ENCODE peak calls at places on chromosomes 6 and 20, in six cellular contexts. A is colonic mucosa, O is lung, U is tibial nerve, R is cardiac muscle cell, L is HepG2. G is an unnamed sample. For H3K4me1, the result is how much of the 10 kb centered on the place peaks cover.

GRCh38 chr6:38215225-38215624 is 395.7 kb downstream of the ZFAND3 start:
- DNase-seq in U (no peak), L (no peak), A (no peak), R (no peak), O (no peak), G (no peak)

GRCh38 chr6:78324213-78324612 is 543.1 kb upstream of the IRAK1BP1 start:
- DNase-seq in A (no peak), U (no peak), O (no peak), L (no peak), R (no peak), G (no peak)

GRCh38 chr6:24644377-24644776 is 1.6 kb downstream of the KIAA0319 start:
- DNase-seq in L (no peak), A (no peak), O (no peak), R (no peak), U (no peak), G (no peak)

GRCh38 chr20:23180451-23180921 is 94.4 kb upstream of the CD93 start:
- DNase-seq in R (no peak), U (peak), A (no peak), O (no peak), L (no peak), G (no peak)

GRCh38 chr6:155177369-155177961 is 86.3 kb upstream of the CLDN20 start:
- DNase-seq in L (peak), R (peak), A (peak), U (no peak), O (no peak), G (no peak)

GRCh38 chr6:39029156-39030011 is 19.2 kb upstream of the GLP1R start:
- DNase-seq in R (peak), U (no peak), A (peak), O (no peak), L (peak), G (no peak)

GRCh38 chr6:148316308-148316707 is 26.3 kb upstream of the SASH1 start:
- DNase-seq in L (no peak), U (no peak), R (no peak), O (no peak), A (no peak), G (no peak)

GRCh38 chr6:126631343-126631742 is 291.4 kb downstream of the CENPW start:
- DNase-seq in O (no peak), U (no peak), L (no peak), R (peak), A (no peak), G (no peak)

GRCh38 chr6:109449789-109450673 is 5.5 kb downstream of the MICAL1 start:
- DNase-seq in O (peak), L (no peak), R (no peak), A (no peak), U (no peak), G (peak)

GRCh38 chr6:113414511-113414910 is 442.6 kb upstream of the MARCKS start:
- DNase-seq in O (no peak), U (no peak), A (peak), R (peak), L (peak), G (no peak)

GRCh38 chr20:9392892-9393857 is 121.2 kb upstream of the LAMP5 start:
- DNase-seq in U (peak), A (peak), L (peak), R (peak), O (peak), G (no peak)

GRCh38 chr6:166194885-166195860 is 27.5 kb upstream of the TBXT start:
- DNase-seq in U (no peak), L (no peak), O (no peak), R (no peak), A (no peak), G (no peak)

GRCh38 chr6:125818659-125819297 is 28.0 kb downstream of the NCOA7 start:
- DNase-seq in O (no peak), U (no peak), A (no peak), L (no peak), R (peak), G (no peak)

GRCh38 chr20:23072892-23073586 is 13.1 kb downstream of the CD93 start:
- DNase-seq in A (no peak), U (no peak), R (no peak), L (no peak), O (no peak), G (no peak)

GRCh38 chr6:35568967-35569606 is 56.4 kb upstream of the TULP1 start:
- DNase-seq in O (peak), R (peak), U (peak), A (peak), L (peak), G (no peak)

GRCh38 chr6:35044145-35044745 is 96.9 kb downstream of the TCP11 start:
- DNase-seq in U (no peak), L (no peak), R (peak), A (peak), O (peak), G (no peak)

GRCh38 chr6:106872044-106872443 is 102.5 kb downstream of the CD24 start:
- DNase-seq in O (no peak), R (no peak), L (no peak), U (no peak), A (no peak), G (no peak)

GRCh38 chr6:145954985-145955384 is 9.2 kb downstream of the SHPRH start:
- DNase-seq in U (no peak), R (no peak), A (no peak), L (no peak), O (no peak), G (no peak)

GRCh38 chr6:110949679-110950285 is 8.7 kb upstream of the GTF3C6 start:
- DNase-seq in L (no peak), U (no peak), O (no peak), A (no peak), R (peak), G (no peak)

GRCh38 chr6:44529506-44529905 is 142.0 kb downstream of the CDC5L start:
- DNase-seq in O (no peak), A (no peak), R (no peak), U (no peak), L (no peak), G (peak)

GRCh38 chr6:41040101-41040910 is 1.3 kb upstream of the UNC5CL start:
- DNase-seq in R (no peak), U (no peak), A (peak), O (peak), L (peak), G (no peak)

GRCh38 chr6:167349816-167350215 is 24.9 kb downstream of the TTLL2 start:
- DNase-seq in O (no peak), A (no peak), R (no peak), U (no peak), L (peak), G (no peak)

GRCh38 chr6:7138921-7139358 is 31.2 kb downstream of the RREB1 start:
- DNase-seq in U (no peak), L (peak), O (peak), A (peak), R (no peak), G (no peak)

GRCh38 chr20:56503911-56504310 is 20.6 kb upstream of the FAM209A start:
- DNase-seq in L (no peak), A (no peak), R (no peak), O (no peak), U (no peak), G (no peak)

GRCh38 chr6:76593668-76594067 is 521.2 kb upstream of the IMPG1 start:
- DNase-seq in R (no peak), U (no peak), O (no peak), L (no peak), A (no peak), G (no peak)

GRCh38 chr20:21240394-21240793 is 62.7 kb upstream of the XRN2 start:
- DNase-seq in O (no peak), R (no peak), L (no peak), A (no peak), U (no peak), G (no peak)

GRCh38 chr20:63314566-63315239 is 21.7 kb downstream of the COL20A1 start:
- DNase-seq in L (no peak), O (no peak), U (no peak), A (no peak), R (no peak), G (no peak)

GRCh38 chr20:63736893-63737689 is 627 bp downstream of the LIME1 start:
- DNase-seq in R (no peak), L (no peak), A (peak), U (no peak), O (no peak), G (no peak)

GRCh38 chr6:18263561-18264337 is 581 bp downstream of the DEK start:
- DNase-seq in R (peak), U (peak), A (peak), O (peak), L (no peak), G (no peak)

GRCh38 chr20:41509801-41510200 is 108.4 kb downstream of the CHD6 start:
- DNase-seq in U (no peak), A (peak), L (peak), O (no peak), R (peak), G (no peak)

GRCh38 chr6:89122625-89123024 is 4.8 kb upstream of the SRSF12 start:
- DNase-seq in A (no peak), L (peak), U (no peak), O (peak), R (peak), G (no peak)

GRCh38 chr20:3752386-3752759 is 15.2 kb downstream of the ADISSP start:
- DNase-seq in A (no peak), L (no peak), O (no peak), U (no peak), R (no peak), G (no peak)

GRCh38 chr6:84332139-84333034 is 104.9 kb upstream of the CEP162 start:
- DNase-seq in L (no peak), A (no peak), O (no peak), U (no peak), R (no peak), G (no peak)

GRCh38 chr20:53942121-53942816 is 128.1 kb downstream of the BCAS1 start:
- DNase-seq in O (no peak), L (no peak), U (no peak), R (no peak), A (no peak), G (peak)

DNA sequence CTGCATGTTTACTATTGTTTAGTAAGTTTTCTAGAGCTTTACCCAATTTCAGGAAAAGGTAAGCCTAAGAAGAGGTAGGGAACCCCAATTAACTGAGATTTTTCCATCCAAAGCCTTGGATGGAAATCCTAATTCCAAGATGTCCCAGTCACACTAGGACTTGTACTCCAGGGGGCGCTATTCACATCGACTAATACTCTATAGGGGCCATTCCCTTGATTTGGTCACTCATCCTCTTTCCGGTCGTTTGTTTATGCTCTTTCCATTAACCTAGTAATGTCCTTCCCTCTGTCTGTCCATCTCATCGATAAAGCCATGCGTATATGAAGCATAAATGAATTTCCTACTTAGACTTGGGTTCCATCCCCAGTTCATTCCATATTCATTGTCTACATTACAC is 80.8 kb upstream of the FUCA2 start:
- DNase-seq in A (no peak), R (no peak), U (no peak), L (peak), O (no peak), G (no peak)
- TF ChIP-seq CTCF in A (no peak), R (peak), U (no peak), L (peak), O (no peak), G (no peak)

DNA sequence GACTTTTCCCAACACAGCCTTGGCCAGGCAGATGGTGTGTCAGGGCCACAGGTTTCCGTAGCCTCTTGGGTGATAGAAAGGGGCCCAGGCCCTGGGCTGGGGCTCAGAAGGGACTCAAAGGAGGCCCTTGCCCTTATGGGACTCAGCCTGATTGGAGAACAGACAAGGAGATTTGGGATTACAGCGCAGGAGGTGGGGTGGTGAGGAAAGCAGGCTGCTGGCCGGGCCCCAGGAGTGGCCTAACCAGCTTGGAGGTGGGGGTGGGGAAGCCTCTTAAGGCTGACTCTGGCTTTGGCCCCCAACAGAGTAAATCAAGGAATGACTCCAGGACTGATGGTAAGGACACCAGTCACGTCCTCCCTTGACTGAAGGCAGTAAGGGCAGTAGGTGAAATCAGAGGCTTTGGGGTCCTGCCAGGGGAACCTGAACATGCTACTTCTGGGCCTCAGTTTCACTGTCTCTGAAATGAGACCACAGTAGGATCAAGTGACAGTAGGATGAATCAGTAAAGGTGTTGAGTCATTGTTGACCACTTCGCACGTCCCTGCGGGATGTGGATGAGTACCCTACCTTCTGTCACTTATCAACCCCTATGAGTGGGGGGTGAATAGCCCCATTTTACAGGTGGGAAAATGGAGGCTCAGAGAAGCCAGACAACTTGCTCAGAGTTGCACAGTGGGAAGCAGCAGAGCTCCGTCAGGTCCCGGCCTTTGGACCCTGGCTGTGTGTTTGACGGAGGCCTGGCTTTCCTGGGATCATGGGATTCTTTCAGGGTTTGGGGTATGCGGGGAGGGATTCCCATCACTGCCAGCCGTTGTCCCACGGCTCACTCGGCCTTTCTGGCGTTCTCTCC is 4.5 kb downstream of the SNAI1 start:
- DNase-seq in A (no peak), O (no peak), R (peak), L (no peak), U (no peak), G (no peak)
- H3K4me1 ChIP-seq in A (under half), O (under half), R (under half), L (half or more), U (half or more), G (half or more)

GRCh38 chr6:56767892-56768531 is 125.3 kb upstream of the DST start:
- DNase-seq in U (no peak), R (no peak), L (no peak), O (no peak), A (no peak), G (no peak)
- TF ChIP-seq CTCF in U (no peak), R (no peak), L (no peak), O (no peak), A (no peak), G (no peak)

GRCh38 chr6:30075987-30076311 is 380 bp upstream of the RNF39 start:
- DNase-seq in L (no peak), U (no peak), R (no peak), A (no peak), O (no peak), G (no peak)
- H3K4me1 ChIP-seq in L (under half), U (under half), R (under half), A (under half), O (under half), G (under half)

GRCh38 chr6:99333068-99333467 is 16.4 kb downstream of the FAXC start:
- DNase-seq in R (no peak), U (no peak), A (no peak), O (no peak), L (no peak), G (no peak)

GRCh38 chr6:99338188-99338587 is 11.3 kb downstream of the FAXC start:
- DNase-seq in U (no peak), A (no peak), O (no peak), R (no peak), L (no peak), G (no peak)

GRCh38 chr6:99331531-99331930 is 17.9 kb downstream of the FAXC start:
- DNase-seq in U (no peak), R (no peak), L (no peak), A (no peak), O (no peak), G (no peak)

GRCh38 chr6:99330159-99330558 is 19.3 kb downstream of the FAXC start:
- DNase-seq in U (no peak), A (peak), O (peak), L (peak), R (peak), G (no peak)

DNA sequence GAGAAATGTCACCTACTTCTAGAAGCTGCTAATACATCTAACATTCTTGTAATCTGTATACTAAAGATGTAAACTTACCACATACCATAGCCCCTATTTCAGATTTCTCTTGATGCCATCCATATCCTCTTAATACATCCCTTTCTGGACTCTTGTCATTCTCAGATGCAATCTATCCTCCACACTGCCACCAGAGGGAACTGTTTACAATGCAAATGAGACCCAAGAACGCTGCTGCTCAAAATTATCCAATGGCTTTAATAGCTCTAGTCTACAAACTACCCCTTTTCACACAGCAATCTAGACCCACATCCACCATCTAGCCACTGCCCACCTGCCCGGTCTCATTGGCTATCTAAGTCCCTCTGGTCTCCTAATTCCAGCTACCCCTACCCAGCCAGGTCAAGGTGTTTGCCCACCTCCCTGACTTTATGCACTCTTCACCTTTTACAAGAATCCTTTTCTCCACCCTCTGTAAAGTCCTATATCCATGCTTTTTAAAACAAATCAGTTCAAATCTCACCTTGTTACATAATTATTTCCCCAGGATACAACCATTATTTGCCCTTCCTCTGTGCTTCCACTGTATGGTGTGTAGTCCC is 14.8 kb downstream of the FAXC start:
- DNase-seq in U (no peak), A (peak), R (peak), O (no peak), L (peak), G (no peak)
- TF ChIP-seq CTCF in U (peak), A (no peak), R (peak), O (no peak), L (peak), G (no peak)

DNA sequence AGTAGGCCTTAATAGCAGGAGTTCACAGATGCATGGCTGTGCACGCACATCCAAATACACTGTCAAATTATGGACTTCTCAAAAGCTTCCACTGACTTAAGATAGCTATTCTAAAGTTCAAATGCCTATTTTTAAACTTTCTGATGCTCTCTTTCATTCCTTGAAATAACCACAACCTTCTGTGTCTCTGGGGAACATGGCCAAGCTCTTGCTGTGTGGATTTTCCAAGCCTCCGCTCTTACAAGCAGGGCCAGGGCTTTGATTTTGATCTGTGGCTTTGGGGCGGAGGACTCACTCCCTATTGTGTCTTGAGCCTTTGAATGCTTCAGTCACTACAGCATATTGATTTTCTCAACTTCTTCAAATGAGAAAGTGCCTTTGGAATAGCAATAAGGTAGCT is 35.6 kb upstream of the SNRPB2 start:
- DNase-seq in U (no peak), L (no peak), O (no peak), R (no peak), A (no peak), G (no peak)
- H3K4me1 ChIP-seq in U (under half), L (under half), O (under half), R (under half), A (under half), G (under half)

G was measured in vagina.